ENCODE peak calls at places on chromosomes 16 and 17, in nine cellular contexts. R, V, S, M, G, Z, B, Q and K are unnamed samples.
A peak's percentile ranks its signal among the peaks of the same experiment; 100 is the strongest.

GRCh38 chr16:46927273-46927672 is 43.1 kb downstream of the GPT2 start:
- DNase-seq in M (no peak), S (no peak), V (peak; percentile 44), Q (no peak), G (no peak), Z (no peak), R (no peak), B (no peak), K (no peak)

GRCh38 chr17:70521821-70522256 is 352.5 kb downstream of the KCNJ2 start:
- DNase-seq in B (no peak), S (no peak), V (peak; percentile 61), R (no peak), Q (peak; percentile 24), Z (peak; percentile 57), G (no peak), M (peak; percentile 58), K (peak; percentile 50)

GRCh38 chr17:70644093-70644492 is 474.8 kb downstream of the KCNJ2 start:
- DNase-seq in R (no peak), B (no peak), M (no peak), Q (no peak), G (no peak), S (no peak), V (no peak), Z (no peak), K (no peak)

GRCh38 chr16:30997000-30997886 is 12.2 kb downstream of the HSD3B7 start:
- DNase-seq in V (peak; percentile 86), S (peak; percentile 93), Z (peak; percentile 94), R (no peak), Q (peak; percentile 41), G (peak; percentile 78), B (peak; percentile 91), M (peak; percentile 88), K (peak; percentile 86)

GRCh38 chr17:57707892-57708291 is 37.2 kb downstream of the CCDC182 start:
- DNase-seq in Q (peak; percentile 10), R (peak; percentile 76), V (no peak), S (no peak), G (no peak), Z (no peak), B (no peak), M (no peak), K (no peak)

GRCh38 chr17:82589851-82590180 is 58.4 kb downstream of the WDR45B start:
- DNase-seq in S (no peak), R (no peak), Z (no peak), Q (no peak), B (no peak), G (no peak), M (no peak), V (no peak), K (no peak)

GRCh38 chr16:84643180-84643583 is 5.1 kb upstream of the KLHL36 start:
- DNase-seq in M (peak; percentile 91), B (no peak), V (peak; percentile 76), G (no peak), R (peak; percentile 95), S (no peak), Q (peak; percentile 93), Z (peak; percentile 76), K (peak; percentile 89)

GRCh38 chr16:49986351-49987124 is 38.5 kb upstream of the CNEP1R1 start:
- DNase-seq in B (no peak), S (no peak), G (no peak), V (no peak), R (no peak), Q (peak; percentile 27), M (no peak), Z (no peak), K (no peak)

GRCh38 chr17:72591500-72592241 is 470.9 kb downstream of the SOX9 start:
- DNase-seq in G (no peak), Q (no peak), V (no peak), S (no peak), B (no peak), Z (no peak), R (no peak), M (no peak), K (peak; percentile 27)

GRCh38 chr17:49078248-49078647 is 54.3 kb upstream of the B4GALNT2 start:
- DNase-seq in Q (no peak), B (no peak), R (no peak), Z (no peak), M (no peak), S (no peak), V (no peak), G (no peak), K (no peak)

DNA sequence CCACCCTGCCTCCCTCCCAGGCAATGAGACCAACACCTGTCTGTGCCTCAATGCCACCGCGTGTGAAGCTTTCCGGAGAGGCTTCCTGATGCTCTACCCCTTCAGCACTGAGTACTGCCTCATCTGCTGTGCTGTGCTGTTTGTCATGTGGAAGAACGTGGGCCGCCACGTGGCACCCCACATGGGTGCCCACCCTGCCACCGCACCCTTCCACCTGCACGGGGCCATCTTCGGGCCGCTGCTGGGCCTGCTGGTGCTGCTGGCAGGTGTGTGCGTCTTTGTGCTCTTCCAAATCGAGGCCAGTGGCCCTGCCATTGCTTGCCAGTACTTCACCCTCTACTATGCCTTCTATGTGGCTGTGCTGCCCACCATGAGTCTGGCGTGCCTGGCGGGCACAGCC is 10.9 kb downstream of the OTOP3 start:
- DNase-seq in R (no peak), S (no peak), V (no peak), G (no peak), Q (no peak), M (no peak), B (no peak), Z (no peak), K (no peak)
- H3K4me3 ChIP-seq in R (no peak overlapping the region), S (no peak overlapping the region), V (no peak overlapping the region), G (no peak overlapping the region), Q (no peak overlapping the region), M (no peak overlapping the region), B (no peak overlapping the region), Z (no peak overlapping the region), K (no peak overlapping the region)

GRCh38 chr16:29975811-29976511 is 2.3 kb downstream of the TAOK2 start:
- DNase-seq in V (no peak), Z (no peak), S (no peak), M (no peak), R (no peak), Q (no peak), B (no peak), G (no peak), K (no peak)
- H3K27ac ChIP-seq in V (peak overlapping the region; percentile 96), Z (peak overlapping the region; percentile 29), S (peak overlapping the region; percentile 40), M (peak overlapping the region; percentile 81), R (peak overlapping the region; percentile 80), Q (no peak overlapping the region), B (peak overlapping the region; percentile 4), G (peak overlapping the region; percentile 78), K (peak overlapping the region; percentile 88)

GRCh38 chr17:11986939-11987329 is 10.3 kb downstream of the ZNF18 start:
- DNase-seq in Q (peak; percentile 60), Z (no peak), R (no peak), S (no peak), V (no peak), B (no peak), M (no peak), G (no peak), K (no peak)
- H3K27me3 ChIP-seq in Q (no peaks in the 10 kb centered on the region), Z (no peaks in the 10 kb centered on the region), R (no peaks in the 10 kb centered on the region), S (no peaks in the 10 kb centered on the region), V (no peaks in the 10 kb centered on the region), B (no peaks in the 10 kb centered on the region), M (no peaks in the 10 kb centered on the region), G (no peaks in the 10 kb centered on the region), K (no peaks in the 10 kb centered on the region)

GRCh38 chr16:88534731-88535141 is 35.5 kb upstream of the ZC3H18 start:
- DNase-seq in Z (no peak), M (no peak), V (peak; percentile 57), Q (peak; percentile 29), B (peak; percentile 51), R (no peak), G (no peak), S (no peak), K (peak; percentile 79)

GRCh38 chr16:88533945-88534641 is 36.1 kb upstream of the ZC3H18 start:
- DNase-seq in R (no peak), Z (peak; percentile 57), V (peak; percentile 83), M (no peak), Q (peak; percentile 45), B (peak; percentile 94), S (no peak), G (peak; percentile 45), K (peak; percentile 76)

GRCh38 chr16:88535857-88536222 is 34.4 kb upstream of the ZC3H18 start:
- DNase-seq in Z (no peak), Q (no peak), M (no peak), G (no peak), B (no peak), R (no peak), S (no peak), V (no peak), K (no peak)

GRCh38 chr16:88536510-88536909 is 33.7 kb upstream of the ZC3H18 start:
- DNase-seq in B (no peak), M (no peak), G (no peak), Z (no peak), S (no peak), R (no peak), Q (no peak), V (no peak), K (no peak)

GRCh38 chr16:88535181-88535856 is 34.9 kb upstream of the ZC3H18 start:
- DNase-seq in S (no peak), V (no peak), Z (no peak), R (no peak), Q (no peak), B (no peak), G (no peak), M (no peak), K (peak; percentile 57)
- H3K4me3 ChIP-seq in S (peak overlapping the region; percentile 78), V (peak overlapping the region; percentile 78), Z (no peak overlapping the region), R (peak overlapping the region; percentile 97), Q (peak overlapping the region; percentile 36), B (peak overlapping the region; percentile 86), G (peak overlapping the region; percentile 33), M (peak overlapping the region; percentile 94), K (peak overlapping the region; percentile 64)

GRCh38 chr16:29736764-29737163 is 9.0 kb downstream of the C16orf54 start:
- DNase-seq in V (no peak), S (no peak), B (no peak), Q (no peak), Z (no peak), M (no peak), R (no peak), G (no peak), K (no peak)

GRCh38 chr16:29736112-29736511 is 9.7 kb downstream of the C16orf54 start:
- DNase-seq in S (no peak), Z (no peak), B (no peak), M (no peak), G (no peak), Q (no peak), R (no peak), V (no peak), K (no peak)

GRCh38 chr16:29734826-29735225 is 11.0 kb downstream of the C16orf54 start:
- DNase-seq in B (no peak), M (no peak), G (no peak), V (no peak), Q (peak; percentile 6), Z (no peak), R (no peak), S (no peak), K (no peak)

GRCh38 chr16:29737713-29738112 is 8.1 kb downstream of the C16orf54 start:
- DNase-seq in B (no peak), S (no peak), Z (no peak), Q (no peak), V (no peak), M (no peak), R (no peak), G (no peak), K (no peak)

DNA sequence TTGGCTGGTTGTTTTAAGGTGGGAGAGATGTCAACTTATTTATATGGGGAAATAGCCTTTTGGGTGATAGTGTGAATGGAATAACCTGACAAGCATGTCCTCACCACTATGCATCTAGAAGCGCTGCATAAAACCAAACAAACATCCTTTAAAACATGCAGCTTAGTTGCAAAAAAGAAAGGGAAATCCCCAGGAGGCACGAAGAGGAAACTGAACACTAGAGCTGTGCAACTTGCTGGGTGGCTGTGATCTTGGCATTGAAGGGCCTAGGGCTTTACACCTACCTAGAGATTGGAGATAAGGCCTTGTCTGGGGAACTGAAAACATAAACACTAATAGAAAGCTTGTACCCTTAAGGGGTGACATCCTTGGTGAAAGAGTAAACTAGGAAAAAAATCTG is 7.3 kb downstream of the C16orf54 start:
- DNase-seq in M (no peak), R (no peak), B (no peak), V (no peak), G (peak; percentile 84), Q (no peak), S (no peak), Z (no peak), K (no peak)
- H3K27ac ChIP-seq in M (no peak overlapping the region), R (no peak overlapping the region), B (no peak overlapping the region), V (no peak overlapping the region), G (peak overlapping the region; percentile 80), Q (no peak overlapping the region), S (no peak overlapping the region), Z (no peak overlapping the region), K (no peak overlapping the region)